ENCODE peak calls at places on chromosomes 11 and 22, in five cellular contexts. Q is H1, V is HCT116, R is Panc1, K is SK-N-SH. B is an unnamed sample.

GRCh38 chr11:7672960-7673723 is at the start of gene CYB5R2:
- DNase-seq in Q (peak; percentile 79), V (peak; percentile 13), R (no peak), K (peak; percentile 39), B (no peak)

GRCh38 chr22:29030618-29031235 is 30.9 kb downstream of the C22orf31 start:
- DNase-seq in Q (peak; percentile 74), V (peak; percentile 89), R (no peak), K (peak; percentile 94), B (peak; percentile 80)

GRCh38 chr11:2791521-2792375 is 92.0 kb upstream of the KCNQ1OT1 start:
- DNase-seq in Q (peak; percentile 53), V (no peak), R (no peak), K (no peak), B (peak; percentile 81)

GRCh38 chr11:125675196-125675595 is 5.5 kb downstream of the ACRV1 start:
- DNase-seq in Q (no peak), V (no peak), R (no peak), K (no peak), B (no peak)

GRCh38 chr11:105193260-105193659 is 53.7 kb upstream of the CARD18 start:
- DNase-seq in Q (no peak), V (no peak), R (no peak), K (no peak), B (no peak)

GRCh38 chr22:20783844-20784723 is 10.2 kb downstream of the SERPIND1 start:
- DNase-seq in Q (peak; percentile 56), V (peak; percentile 34), R (peak; percentile 41), K (peak; percentile 59), B (no peak)

GRCh38 chr22:31350410-31350863 is 4.3 kb upstream of the PATZ1 start:
- DNase-seq in Q (no peak), V (no peak), R (no peak), K (peak; percentile 89), B (no peak)

GRCh38 chr11:88281317-88281712 is 56.2 kb downstream of the CTSC start:
- DNase-seq in Q (no peak), V (no peak), R (no peak), K (no peak), B (no peak)

GRCh38 chr11:73931039-73931645 is 19.7 kb upstream of the DNAJB13 start:
- DNase-seq in Q (peak; percentile 52), V (peak; percentile 79), R (peak; percentile 46), K (peak; percentile 64), B (no peak)

GRCh38 chr11:128500488-128500887 is 86.9 kb downstream of the ETS1 start:
- DNase-seq in Q (no peak), V (no peak), R (no peak), K (no peak), B (no peak)

GRCh38 chr22:34356481-34356880 is 436.2 kb upstream of the LARGE1 start:
- DNase-seq in Q (no peak), V (no peak), R (no peak), K (no peak), B (no peak)

GRCh38 chr11:110463153-110463552 is 33.4 kb downstream of the FDX1 start:
- DNase-seq in Q (peak; percentile 65), V (no peak), R (no peak), K (peak; percentile 49), B (peak; percentile 83)

GRCh38 chr11:68461284-68461861 is 821 bp downstream of the PPP6R3 start:
- DNase-seq in Q (no peak), V (no peak), R (no peak), K (peak; percentile 62), B (peak; percentile 25)

GRCh38 chr11:79437981-79438630 is 2.7 kb downstream of the TENM4 start:
- DNase-seq in Q (no peak), V (no peak), R (no peak), K (peak; percentile 67), B (peak; percentile 75)

GRCh38 chr11:116581349-116581748 is 191.4 kb downstream of the BUD13 start:
- DNase-seq in Q (no peak), V (no peak), R (no peak), K (no peak), B (no peak)

GRCh38 chr11:236774-237767 is at the start of gene PSMD13:
- DNase-seq in Q (peak; percentile 87), V (peak; percentile 56), R (no peak), K (peak; percentile 96), B (peak; percentile 97)

GRCh38 chr11:127110542-127110941 is 110.0 kb upstream of the KIRREL3 start:
- DNase-seq in Q (no peak), V (no peak), R (no peak), K (no peak), B (no peak)

GRCh38 chr11:126336646-126337045 is 18.8 kb upstream of the ST3GAL4 start:
- DNase-seq in Q (no peak), V (no peak), R (no peak), K (no peak), B (peak; percentile 79)

GRCh38 chr11:125685228-125685627 is 4.6 kb upstream of the ACRV1 start:
- DNase-seq in Q (no peak), V (no peak), R (no peak), K (no peak), B (no peak)

GRCh38 chr11:91081440-91082088 is 858.7 kb upstream of the CHORDC1 start:
- DNase-seq in Q (no peak), V (no peak), R (no peak), K (no peak), B (no peak)

GRCh38 chr11:27902981-27903624 is 202.8 kb upstream of the BDNF start:
- DNase-seq in Q (no peak), V (no peak), R (no peak), K (no peak), B (no peak)

GRCh38 chr22:38346506-38346905 is 29.3 kb upstream of the CSNK1E start:
- DNase-seq in Q (peak; percentile 45), V (no peak), R (no peak), K (no peak), B (peak; percentile 50)

GRCh38 chr22:19820880-19821522 is 33.7 kb downstream of the GNB1L start:
- DNase-seq in Q (peak; percentile 50), V (no peak), R (no peak), K (peak; percentile 47), B (peak; percentile 75)

GRCh38 chr22:41951898-41952474 is at the start of gene SMIM45:
- DNase-seq in Q (peak; percentile 77), V (no peak), R (no peak), K (peak; percentile 82), B (peak; percentile 88)

GRCh38 chr11:114307524-114308203 is 11.5 kb downstream of the NNMT start:
- DNase-seq in Q (no peak), V (no peak), R (no peak), K (no peak), B (no peak)

GRCh38 chr22:31960767-31961166 is 16.4 kb downstream of the YWHAH start:
- DNase-seq in Q (no peak), V (no peak), R (no peak), K (no peak), B (no peak)

GRCh38 chr11:132540586-132540985 is 991.7 kb downstream of the OPCML start:
- DNase-seq in Q (no peak), V (no peak), R (no peak), K (no peak), B (no peak)

GRCh38 chr22:25929479-25929878 is 187.5 kb downstream of the MYO18B start:
- DNase-seq in Q (no peak), V (no peak), R (no peak), K (no peak), B (no peak)

GRCh38 chr11:211741-212140 is 4.2 kb downstream of the RIC8A start:
- DNase-seq in Q (no peak), V (no peak), R (no peak), K (no peak), B (no peak)

GRCh38 chr22:33726294-33726711 is 194.0 kb downstream of the LARGE1 start:
- DNase-seq in Q (no peak), V (no peak), R (no peak), K (no peak), B (no peak)

GRCh38 chr22:42868751-42869251 is 11.7 kb upstream of the ARFGAP3 start:
- DNase-seq in Q (no peak), V (no peak), R (no peak), K (no peak), B (no peak)

GRCh38 chr22:38218661-38219331 is 17.0 kb downstream of the MAFF start:
- DNase-seq in Q (peak; percentile 84), V (peak; percentile 75), R (no peak), K (no peak), B (no peak)

GRCh38 chr11:62713343-62713742 is 5.9 kb downstream of the GNG3 start:
- DNase-seq in Q (no peak), V (no peak), R (no peak), K (no peak), B (no peak)

GRCh38 chr11:12727556-12728070 is 53.4 kb downstream of the TEAD1 start:
- DNase-seq in Q (no peak), V (no peak), R (no peak), K (no peak), B (no peak)

GRCh38 chr11:38019072-38019775 is 1421.2 kb upstream of the RAG2 start:
- DNase-seq in Q (peak; percentile 56), V (no peak), R (no peak), K (no peak), B (no peak)
- TF ChIP-seq CTCF in Q (peak; percentile 42), V (no peak), R (no peak), K (no peak), B (no peak)

GRCh38 chr22:27775087-27775697 is 26.4 kb downstream of the MN1 start:
- DNase-seq in Q (no peak), V (no peak), R (no peak), K (no peak), B (no peak)

GRCh38 chr22:27778299-27779090 is 23.1 kb downstream of the MN1 start:
- DNase-seq in Q (no peak), V (no peak), R (no peak), K (no peak), B (no peak)

GRCh38 chr22:27775698-27776409 is 25.7 kb downstream of the MN1 start:
- DNase-seq in Q (no peak), V (no peak), R (no peak), K (peak; percentile 44), B (no peak)

GRCh38 chr22:27777128-27777527 is 24.4 kb downstream of the MN1 start:
- DNase-seq in Q (no peak), V (no peak), R (no peak), K (no peak), B (no peak)

DNA sequence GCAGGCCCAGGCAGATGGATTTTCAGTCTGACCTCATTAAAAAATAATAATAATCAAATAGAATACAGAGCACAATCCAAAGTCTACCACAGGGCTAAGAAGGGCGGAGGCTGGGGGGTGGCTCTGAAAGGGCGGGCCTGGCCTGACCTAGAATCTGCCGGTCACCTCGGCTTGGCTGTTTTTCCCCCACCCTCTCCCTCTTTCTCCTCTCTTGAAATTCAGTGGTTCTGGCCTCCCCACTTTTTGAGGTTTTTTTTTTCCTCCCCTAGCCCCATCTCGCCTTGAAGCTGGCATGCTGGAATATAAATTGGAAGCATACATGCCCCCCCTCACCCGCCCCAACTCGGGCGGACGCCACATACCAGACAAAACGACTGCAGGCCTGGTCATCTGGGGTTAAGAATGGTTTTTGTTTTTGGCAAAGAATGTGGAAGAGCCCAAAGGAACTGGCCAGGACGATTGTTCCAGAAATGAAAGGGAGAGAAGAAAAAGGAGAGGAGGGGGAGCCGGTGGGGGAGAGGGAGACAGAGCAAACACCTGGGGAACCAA is 25.1 kb downstream of the MN1 start:
- DNase-seq in Q (no peak), V (no peak), R (no peak), K (peak; percentile 49), B (no peak)
- TF ChIP-seq POLR2AphosphoS5 in Q (no peak), V (no peak), R (no peak), K (no peak), B (no peak)

GRCh38 chr11:120098503-120099054 is 39.3 kb downstream of the TRIM29 start:
- DNase-seq in Q (no peak), V (no peak), R (no peak), K (peak; percentile 45), B (peak; percentile 41)
- H3K27me3 ChIP-seq in Q (peaks cover 34% of the 10 kb centered on the region), V (peaks cover 7% of the 10 kb centered on the region), R (peaks cover 10% of the 10 kb centered on the region), K (no peaks in the 10 kb centered on the region), B (peaks cover 6% of the 10 kb centered on the region)

GRCh38 chr11:70209391-70209912 is 6.4 kb downstream of the FADD start:
- DNase-seq in Q (no peak), V (no peak), R (no peak), K (no peak), B (peak; percentile 56)
- TF ChIP-seq CTCF in Q (no peak), V (no peak), R (no peak), K (no peak), B (no peak)

B was measured in spleen.